ENCODE peak calls at places on chromosomes 6 and 20, in five cellular contexts. One of them, this sample, is unnamed.

GRCh38 chr6:158911746-158912158 is 88.2 kb downstream of the RSPH3 start:
- DNase-seq in B cell: peak
- DNase-seq in activated gamma-delta T cell: no peak
- DNase-seq in activated CD8-positive, alpha-beta T cell treated with anti-CD3 and anti-CD28 coated beads, Interleukin-2, amount 10 ng/mL, durations not matched to agents 7 days and 5 days: peak
- DNase-seq in SHP77: peak
- DNase-seq in this sample: no peak

GRCh38 chr20:11882651-11883050 is 35.0 kb upstream of the BTBD3 start:
- DNase-seq in activated CD8-positive, alpha-beta T cell treated with anti-CD3 and anti-CD28 coated beads, Interleukin-2, amount 10 ng/mL, durations not matched to agents 7 days and 5 days: no peak
- DNase-seq in SHP77: no peak
- DNase-seq in B cell: no peak
- DNase-seq in activated gamma-delta T cell: no peak
- DNase-seq in this sample: no peak

GRCh38 chr6:45923831-45924391 is 91.7 kb downstream of the CLIC5 start:
- DNase-seq in SHP77: no peak
- DNase-seq in activated gamma-delta T cell: no peak
- DNase-seq in activated CD8-positive, alpha-beta T cell treated with anti-CD3 and anti-CD28 coated beads, Interleukin-2, amount 10 ng/mL, durations not matched to agents 7 days and 5 days: peak
- DNase-seq in B cell: no peak
- DNase-seq in this sample: peak

GRCh38 chr6:26329763-26330511 is 35.1 kb upstream of the BTN3A2 start:
- DNase-seq in B cell: no peak
- DNase-seq in SHP77: peak
- DNase-seq in activated gamma-delta T cell: no peak
- DNase-seq in activated CD8-positive, alpha-beta T cell treated with anti-CD3 and anti-CD28 coated beads, Interleukin-2, amount 10 ng/mL, durations not matched to agents 7 days and 5 days: peak
- DNase-seq in this sample: peak

GRCh38 chr6:56246941-56247653 is at the start of gene COL21A1:
- DNase-seq in SHP77: no peak
- DNase-seq in activated gamma-delta T cell: no peak
- DNase-seq in activated CD8-positive, alpha-beta T cell treated with anti-CD3 and anti-CD28 coated beads, Interleukin-2, amount 10 ng/mL, durations not matched to agents 7 days and 5 days: no peak
- DNase-seq in B cell: no peak
- DNase-seq in this sample: no peak

GRCh38 chr20:50772418-50773185 is 22.3 kb upstream of the BCAS4 start:
- DNase-seq in activated gamma-delta T cell: no peak
- DNase-seq in SHP77: no peak
- DNase-seq in activated CD8-positive, alpha-beta T cell treated with anti-CD3 and anti-CD28 coated beads, Interleukin-2, amount 10 ng/mL, durations not matched to agents 7 days and 5 days: no peak
- DNase-seq in B cell: no peak
- DNase-seq in this sample: no peak

GRCh38 chr6:17768881-17769280 is 62.2 kb upstream of the NUP153 start:
- DNase-seq in B cell: no peak
- DNase-seq in activated CD8-positive, alpha-beta T cell treated with anti-CD3 and anti-CD28 coated beads, Interleukin-2, amount 10 ng/mL, durations not matched to agents 7 days and 5 days: no peak
- DNase-seq in activated gamma-delta T cell: no peak
- DNase-seq in SHP77: no peak
- DNase-seq in this sample: no peak

GRCh38 chr6:129030231-129030630 is 147.3 kb downstream of the LAMA2 start:
- DNase-seq in SHP77: no peak
- DNase-seq in B cell: no peak
- DNase-seq in activated gamma-delta T cell: no peak
- DNase-seq in activated CD8-positive, alpha-beta T cell treated with anti-CD3 and anti-CD28 coated beads, Interleukin-2, amount 10 ng/mL, durations not matched to agents 7 days and 5 days: no peak
- DNase-seq in this sample: no peak

GRCh38 chr20:19815553-19815991 is 57.5 kb downstream of the RIN2 start:
- DNase-seq in SHP77: peak
- DNase-seq in B cell: peak
- DNase-seq in activated CD8-positive, alpha-beta T cell treated with anti-CD3 and anti-CD28 coated beads, Interleukin-2, amount 10 ng/mL, durations not matched to agents 7 days and 5 days: no peak
- DNase-seq in activated gamma-delta T cell: no peak
- DNase-seq in this sample: peak

GRCh38 chr6:53906103-53906502 is 111.3 kb downstream of the LRRC1 start:
- DNase-seq in activated CD8-positive, alpha-beta T cell treated with anti-CD3 and anti-CD28 coated beads, Interleukin-2, amount 10 ng/mL, durations not matched to agents 7 days and 5 days: no peak
- DNase-seq in activated gamma-delta T cell: no peak
- DNase-seq in B cell: no peak
- DNase-seq in SHP77: no peak
- DNase-seq in this sample: no peak

GRCh38 chr6:14272111-14273085 is 154.8 kb downstream of the CD83 start:
- DNase-seq in SHP77: no peak
- DNase-seq in activated CD8-positive, alpha-beta T cell treated with anti-CD3 and anti-CD28 coated beads, Interleukin-2, amount 10 ng/mL, durations not matched to agents 7 days and 5 days: peak
- DNase-seq in activated gamma-delta T cell: no peak
- DNase-seq in B cell: no peak
- DNase-seq in this sample: peak